ENCODE peak calls at places on chromosome 2, in seven cellular contexts. J is brain microvascular endothelial cell, I is cardiac muscle cell, X is iris pigment epithelial cell, M is fibroblast of pulmonary artery, H is COR-L47, Z is DMS 273 treated with DMSO at 0.1 percent for 48 hours. L is an unnamed sample.

GRCh38 chr2:101223814-101224231 is 28.9 kb upstream of the CNOT11 start:
- DNase-seq in M (no peak), J (no peak), I (no peak), X (no peak), H (no peak), Z (no peak), L (no peak)

GRCh38 chr2:101387151-101387807 is at the start of gene CREG2:
- DNase-seq in M (peak), X (peak), J (peak), Z (no peak), H (peak), I (peak), L (peak)

GRCh38 chr2:23669413-23670244 is 257.3 kb downstream of the ATAD2B start:
- DNase-seq in M (peak), X (peak), I (no peak), H (no peak), J (no peak), Z (peak), L (peak)

GRCh38 chr2:47089083-47089464 is 66.0 kb downstream of the STPG4 start:
- DNase-seq in J (peak), I (no peak), Z (no peak), M (peak), H (no peak), X (peak), L (no peak)

GRCh38 chr2:191441761-191442160 is 196.6 kb downstream of the MYO1B start:
- DNase-seq in Z (no peak), H (no peak), J (no peak), I (peak), X (no peak), M (peak), L (no peak)

GRCh38 chr2:2898744-2899143 is 478.9 kb downstream of the EIPR1 start:
- DNase-seq in Z (no peak), X (no peak), I (no peak), M (no peak), H (no peak), J (no peak), L (no peak)

GRCh38 chr2:230658877-230659652 is 53.6 kb upstream of the CAB39 start:
- DNase-seq in H (no peak), J (no peak), M (no peak), X (no peak), I (no peak), Z (no peak), L (no peak)

GRCh38 chr2:8851811-8852560 is 14.6 kb upstream of the KIDINS220 start:
- DNase-seq in I (peak), H (no peak), X (no peak), J (no peak), Z (no peak), M (peak), L (peak)

GRCh38 chr2:230203110-230203676 is 16.6 kb downstream of the SP110 start:
- DNase-seq in M (no peak), Z (no peak), J (no peak), I (no peak), X (no peak), H (no peak), L (no peak)

GRCh38 chr2:174350018-174350417 is 15.3 kb downstream of the SP9 start:
- DNase-seq in I (no peak), H (no peak), X (no peak), Z (peak), J (no peak), M (peak), L (no peak)

GRCh38 chr2:220394433-220394832 is 767.0 kb downstream of the SLC4A3 start:
- DNase-seq in H (peak), I (peak), X (peak), M (peak), Z (peak), J (peak), L (no peak)

GRCh38 chr2:177143444-177143843 is 69.2 kb upstream of the HNRNPA3 start:
- DNase-seq in I (no peak), H (no peak), M (peak), X (peak), J (peak), Z (peak), L (peak)

GRCh38 chr2:137961602-137962001 is 2.7 kb upstream of the HNMT start:
- DNase-seq in H (no peak), J (no peak), I (no peak), M (no peak), Z (no peak), X (no peak), L (no peak)

GRCh38 chr2:201448067-201448466 is 3.2 kb downstream of the TRAK2 start:
- DNase-seq in H (no peak), M (no peak), J (no peak), Z (no peak), I (no peak), X (no peak), L (no peak)

L was measured in cerebellar cortex.